ENCODE peak calls at places on chromosomes 12 and 14, in five cellular contexts. One of them, this sample, is unnamed.

GRCh38 chr14:44963775-44964380 is 1.9 kb downstream of the TOGARAM1 start:
- DNase-seq in CD4-positive, alpha-beta T cell: no peak
- DNase-seq in neural progenitor cell: peak
- DNase-seq in gastrocnemius medialis: peak
- DNase-seq in OCI-LY7: peak
- DNase-seq in this sample: no peak

GRCh38 chr12:88559772-88560171 is 20.5 kb downstream of the KITLG start:
- DNase-seq in gastrocnemius medialis: no peak
- DNase-seq in neural progenitor cell: no peak
- DNase-seq in OCI-LY7: no peak
- DNase-seq in CD4-positive, alpha-beta T cell: no peak
- DNase-seq in this sample: no peak

GRCh38 chr12:120470150-120470817 is 736 bp upstream of the SRSF9 start:
- DNase-seq in CD4-positive, alpha-beta T cell: peak
- DNase-seq in OCI-LY7: peak
- DNase-seq in gastrocnemius medialis: no peak
- DNase-seq in neural progenitor cell: peak
- DNase-seq in this sample: no peak

GRCh38 chr12:45259732-45260480 is 44.0 kb downstream of the ANO6 start:
- DNase-seq in CD4-positive, alpha-beta T cell: no peak
- DNase-seq in OCI-LY7: no peak
- DNase-seq in neural progenitor cell: peak
- DNase-seq in gastrocnemius medialis: no peak
- DNase-seq in this sample: no peak

GRCh38 chr14:42316746-42317145 is 710.1 kb downstream of the LRFN5 start:
- DNase-seq in OCI-LY7: no peak
- DNase-seq in gastrocnemius medialis: no peak
- DNase-seq in CD4-positive, alpha-beta T cell: no peak
- DNase-seq in neural progenitor cell: no peak
- DNase-seq in this sample: no peak

GRCh38 chr12:19031032-19031431 is 98.5 kb upstream of the PLEKHA5 start:
- DNase-seq in OCI-LY7: no peak
- DNase-seq in gastrocnemius medialis: no peak
- DNase-seq in neural progenitor cell: no peak
- DNase-seq in CD4-positive, alpha-beta T cell: no peak
- DNase-seq in this sample: no peak

GRCh38 chr12:28622416-28622815 is 432.2 kb downstream of the CCDC91 start:
- DNase-seq in CD4-positive, alpha-beta T cell: no peak
- DNase-seq in gastrocnemius medialis: no peak
- DNase-seq in OCI-LY7: no peak
- DNase-seq in neural progenitor cell: no peak
- DNase-seq in this sample: no peak

GRCh38 chr14:30573203-30573814 is 14.4 kb downstream of the G2E3 start:
- DNase-seq in gastrocnemius medialis: no peak
- DNase-seq in OCI-LY7: no peak
- DNase-seq in CD4-positive, alpha-beta T cell: no peak
- DNase-seq in neural progenitor cell: no peak
- DNase-seq in this sample: no peak

GRCh38 chr12:93622485-93622884 is 50.0 kb downstream of the SOCS2 start:
- DNase-seq in OCI-LY7: no peak
- DNase-seq in CD4-positive, alpha-beta T cell: no peak
- DNase-seq in neural progenitor cell: no peak
- DNase-seq in gastrocnemius medialis: no peak
- DNase-seq in this sample: no peak

GRCh38 chr14:78530078-78530477 is 359.9 kb downstream of the NRXN3 start:
- DNase-seq in OCI-LY7: peak
- DNase-seq in gastrocnemius medialis: no peak
- DNase-seq in CD4-positive, alpha-beta T cell: no peak
- DNase-seq in neural progenitor cell: peak
- DNase-seq in this sample: peak

GRCh38 chr14:95292660-95293425 is 26.9 kb downstream of the CLMN start:
- DNase-seq in CD4-positive, alpha-beta T cell: no peak
- DNase-seq in gastrocnemius medialis: no peak
- DNase-seq in neural progenitor cell: no peak
- DNase-seq in OCI-LY7: no peak
- DNase-seq in this sample: no peak

GRCh38 chr12:95336387-95337067 is 118.9 kb downstream of the VEZT start:
- DNase-seq in OCI-LY7: peak
- DNase-seq in CD4-positive, alpha-beta T cell: no peak
- DNase-seq in gastrocnemius medialis: peak
- DNase-seq in neural progenitor cell: peak
- DNase-seq in this sample: no peak

GRCh38 chr14:94120667-94121335 is 8.6 kb downstream of the IFI27L2 start:
- DNase-seq in neural progenitor cell: no peak
- DNase-seq in OCI-LY7: no peak
- DNase-seq in gastrocnemius medialis: no peak
- DNase-seq in CD4-positive, alpha-beta T cell: no peak
- DNase-seq in this sample: no peak

GRCh38 chr14:102786758-102787157 is 9.5 kb downstream of the TRAF3 start:
- DNase-seq in CD4-positive, alpha-beta T cell: no peak
- DNase-seq in OCI-LY7: no peak
- DNase-seq in neural progenitor cell: no peak
- DNase-seq in gastrocnemius medialis: no peak
- DNase-seq in this sample: no peak

GRCh38 chr12:122460641-122461040 is 38.2 kb upstream of the CLIP1 start:
- DNase-seq in CD4-positive, alpha-beta T cell: no peak
- DNase-seq in neural progenitor cell: no peak
- DNase-seq in OCI-LY7: no peak
- DNase-seq in gastrocnemius medialis: no peak
- DNase-seq in this sample: no peak

GRCh38 chr12:1913377-1914115 is 4.9 kb downstream of the CACNA2D4 start:
- DNase-seq in gastrocnemius medialis: no peak
- DNase-seq in CD4-positive, alpha-beta T cell: no peak
- DNase-seq in neural progenitor cell: no peak
- DNase-seq in OCI-LY7: no peak
- DNase-seq in this sample: no peak

GRCh38 chr12:57232156-57232756 is 2.7 kb downstream of the SHMT2 start:
- DNase-seq in OCI-LY7: no peak
- DNase-seq in neural progenitor cell: no peak
- DNase-seq in gastrocnemius medialis: no peak
- DNase-seq in CD4-positive, alpha-beta T cell: no peak
- DNase-seq in this sample: no peak

GRCh38 chr14:99596071-99596627 is 7.9 kb downstream of the CCDC85C start:
- DNase-seq in neural progenitor cell: no peak
- DNase-seq in CD4-positive, alpha-beta T cell: no peak
- DNase-seq in gastrocnemius medialis: no peak
- DNase-seq in OCI-LY7: no peak
- DNase-seq in this sample: no peak

GRCh38 chr14:105023144-105023543 is 2.3 kb upstream of the CDCA4 start:
- DNase-seq in gastrocnemius medialis: no peak
- DNase-seq in CD4-positive, alpha-beta T cell: no peak
- DNase-seq in OCI-LY7: no peak
- DNase-seq in neural progenitor cell: no peak
- DNase-seq in this sample: no peak

GRCh38 chr12:2256915-2257314 is 204.1 kb downstream of the CACNA1C start:
- DNase-seq in neural progenitor cell: no peak
- DNase-seq in gastrocnemius medialis: no peak
- DNase-seq in CD4-positive, alpha-beta T cell: no peak
- DNase-seq in OCI-LY7: no peak
- DNase-seq in this sample: no peak

GRCh38 chr12:9792961-9793617 is 32.4 kb upstream of the CD69 start:
- DNase-seq in neural progenitor cell: no peak
- DNase-seq in OCI-LY7: no peak
- DNase-seq in gastrocnemius medialis: no peak
- DNase-seq in CD4-positive, alpha-beta T cell: no peak
- DNase-seq in this sample: no peak

GRCh38 chr14:24403294-24404013 is 4.7 kb downstream of the NYNRIN start:
- DNase-seq in CD4-positive, alpha-beta T cell: no peak
- DNase-seq in gastrocnemius medialis: no peak
- DNase-seq in OCI-LY7: no peak
- DNase-seq in neural progenitor cell: no peak
- DNase-seq in this sample: no peak

GRCh38 chr12:3712209-3712992 is 40.5 kb downstream of the CRACR2A start:
- DNase-seq in gastrocnemius medialis: no peak
- DNase-seq in CD4-positive, alpha-beta T cell: no peak
- DNase-seq in neural progenitor cell: no peak
- DNase-seq in OCI-LY7: no peak
- DNase-seq in this sample: no peak

GRCh38 chr12:128109236-128109635 is 157.7 kb upstream of the TMEM132C start:
- DNase-seq in OCI-LY7: no peak
- DNase-seq in gastrocnemius medialis: no peak
- DNase-seq in CD4-positive, alpha-beta T cell: no peak
- DNase-seq in neural progenitor cell: no peak
- DNase-seq in this sample: no peak

GRCh38 chr14:70257526-70257925 is 68.8 kb upstream of the SLC8A3 start:
- DNase-seq in neural progenitor cell: peak
- DNase-seq in OCI-LY7: peak
- DNase-seq in gastrocnemius medialis: peak
- DNase-seq in CD4-positive, alpha-beta T cell: no peak
- DNase-seq in this sample: peak

GRCh38 chr14:61940669-61941420 is 178.6 kb downstream of the SNAPC1 start:
- DNase-seq in gastrocnemius medialis: no peak
- DNase-seq in OCI-LY7: no peak
- DNase-seq in CD4-positive, alpha-beta T cell: no peak
- DNase-seq in neural progenitor cell: peak
- DNase-seq in this sample: no peak

GRCh38 chr14:59325906-59326305 is 137.4 kb downstream of the DAAM1 start:
- DNase-seq in neural progenitor cell: no peak
- DNase-seq in gastrocnemius medialis: no peak
- DNase-seq in CD4-positive, alpha-beta T cell: no peak
- DNase-seq in OCI-LY7: no peak
- DNase-seq in this sample: no peak

GRCh38 chr12:123520567-123521474 is 12.7 kb downstream of the RILPL1 start:
- DNase-seq in CD4-positive, alpha-beta T cell: no peak
- DNase-seq in OCI-LY7: no peak
- DNase-seq in gastrocnemius medialis: no peak
- DNase-seq in neural progenitor cell: no peak
- DNase-seq in this sample: no peak

GRCh38 chr14:91261115-91261514 is 16.6 kb upstream of the GPR68 start:
- DNase-seq in OCI-LY7: peak
- DNase-seq in CD4-positive, alpha-beta T cell: no peak
- DNase-seq in gastrocnemius medialis: no peak
- DNase-seq in neural progenitor cell: no peak
- DNase-seq in this sample: no peak

GRCh38 chr14:77059276-77059934 is 30.9 kb upstream of the IRF2BPL start:
- DNase-seq in gastrocnemius medialis: peak
- DNase-seq in neural progenitor cell: peak
- DNase-seq in CD4-positive, alpha-beta T cell: no peak
- DNase-seq in OCI-LY7: no peak
- DNase-seq in this sample: no peak

GRCh38 chr14:53019391-53019790 is 68.5 kb upstream of the FERMT2 start:
- DNase-seq in OCI-LY7: no peak
- DNase-seq in gastrocnemius medialis: no peak
- DNase-seq in CD4-positive, alpha-beta T cell: no peak
- DNase-seq in neural progenitor cell: no peak
- DNase-seq in this sample: no peak
- TF ChIP-seq CTCF in OCI-LY7: no peak
- TF ChIP-seq CTCF in gastrocnemius medialis: no peak
- TF ChIP-seq CTCF in CD4-positive, alpha-beta T cell: no peak
- TF ChIP-seq CTCF in neural progenitor cell: no peak
- TF ChIP-seq CTCF in this sample: no peak

GRCh38 chr14:23300687-23301223 is 1.9 kb downstream of the PPP1R3E start:
- DNase-seq in CD4-positive, alpha-beta T cell: no peak
- DNase-seq in gastrocnemius medialis: peak
- DNase-seq in OCI-LY7: peak
- DNase-seq in neural progenitor cell: peak
- DNase-seq in this sample: peak
- TF ChIP-seq CTCF in CD4-positive, alpha-beta T cell: no peak
- TF ChIP-seq CTCF in gastrocnemius medialis: no peak
- TF ChIP-seq CTCF in OCI-LY7: no peak
- TF ChIP-seq CTCF in neural progenitor cell: no peak
- TF ChIP-seq CTCF in this sample: no peak

GRCh38 chr12:107134558-107134957 is 41.2 kb upstream of the CRY1 start:
- DNase-seq in gastrocnemius medialis: no peak
- DNase-seq in OCI-LY7: peak
- DNase-seq in neural progenitor cell: peak
- DNase-seq in CD4-positive, alpha-beta T cell: peak
- DNase-seq in this sample: no peak
- TF ChIP-seq CTCF in gastrocnemius medialis: no peak
- TF ChIP-seq CTCF in OCI-LY7: peak
- TF ChIP-seq CTCF in neural progenitor cell: peak
- TF ChIP-seq CTCF in CD4-positive, alpha-beta T cell: no peak
- TF ChIP-seq CTCF in this sample: no peak

DNA sequence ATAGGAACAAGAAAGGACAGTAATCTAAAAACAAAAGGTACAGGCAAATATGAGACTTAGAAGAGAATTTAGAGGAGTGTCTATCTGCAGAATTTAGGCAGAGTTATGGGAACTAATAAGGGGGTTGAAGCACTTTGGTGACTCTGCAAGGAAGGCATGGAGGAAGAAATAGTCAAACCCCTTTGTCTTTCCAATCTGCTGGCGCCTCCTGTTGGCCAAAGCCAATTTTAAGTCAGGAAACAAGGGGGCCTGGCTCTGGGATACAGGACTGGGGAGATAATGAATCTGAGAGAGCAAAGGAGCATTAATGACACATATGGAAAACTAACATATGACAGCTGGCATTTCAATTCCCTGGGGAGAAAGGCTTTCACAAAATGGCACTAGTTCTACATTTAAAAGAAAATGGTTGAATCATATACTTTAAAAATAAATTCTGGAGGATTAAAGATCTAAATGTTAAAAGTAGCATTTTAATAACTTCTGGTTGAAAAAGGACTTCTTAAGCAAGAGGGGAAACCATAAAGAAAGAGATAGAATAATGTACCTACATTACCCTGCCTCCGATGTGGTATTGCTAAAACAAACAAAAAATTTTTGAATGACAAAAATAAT is 48.5 kb upstream of the CSRP2 start:
- DNase-seq in CD4-positive, alpha-beta T cell: no peak
- DNase-seq in gastrocnemius medialis: no peak
- DNase-seq in neural progenitor cell: peak
- DNase-seq in OCI-LY7: peak
- DNase-seq in this sample: peak
- TF ChIP-seq CTCF in CD4-positive, alpha-beta T cell: no peak
- TF ChIP-seq CTCF in gastrocnemius medialis: no peak
- TF ChIP-seq CTCF in neural progenitor cell: peak
- TF ChIP-seq CTCF in OCI-LY7: peak
- TF ChIP-seq CTCF in this sample: no peak

This sample was measured in GM20000.